ENCODE peak calls at places on chromosomes 16 and 17, in ten cellular contexts. One of them, this sample, is unnamed.

GRCh38 chr16:71474864-71475263 is 12.8 kb upstream of the ZNF23 start:
- DNase-seq in sigmoid colon: no peak
- DNase-seq in WTC11: no peak
- DNase-seq in adrenal gland: no peak
- DNase-seq in HFFc6: peak
- DNase-seq in heart left ventricle: no peak
- DNase-seq in A673: no peak
- DNase-seq in endothelial cell: no peak
- DNase-seq in left ventricle myocardium inferior: no peak
- DNase-seq in thoracic aorta: no peak
- DNase-seq in this sample: no peak

GRCh38 chr16:68790130-68790761 is 53.1 kb upstream of the TANGO6 start:
- DNase-seq in thoracic aorta: no peak
- DNase-seq in adrenal gland: no peak
- DNase-seq in endothelial cell: no peak
- DNase-seq in HFFc6: peak
- DNase-seq in A673: no peak
- DNase-seq in heart left ventricle: no peak
- DNase-seq in sigmoid colon: peak
- DNase-seq in left ventricle myocardium inferior: no peak
- DNase-seq in WTC11: peak
- DNase-seq in this sample: no peak

GRCh38 chr17:34997355-34997862 is 17.1 kb downstream of the LIG3 start:
- DNase-seq in thoracic aorta: no peak
- DNase-seq in left ventricle myocardium inferior: no peak
- DNase-seq in sigmoid colon: peak
- DNase-seq in A673: no peak
- DNase-seq in adrenal gland: peak
- DNase-seq in heart left ventricle: no peak
- DNase-seq in endothelial cell: no peak
- DNase-seq in WTC11: no peak
- DNase-seq in HFFc6: peak
- DNase-seq in this sample: no peak

GRCh38 chr17:39667262-39668140 is 752 bp upstream of the PNMT start:
- DNase-seq in heart left ventricle: peak
- DNase-seq in adrenal gland: no peak
- DNase-seq in sigmoid colon: no peak
- DNase-seq in endothelial cell: no peak
- DNase-seq in HFFc6: no peak
- DNase-seq in thoracic aorta: no peak
- DNase-seq in WTC11: peak
- DNase-seq in left ventricle myocardium inferior: peak
- DNase-seq in A673: no peak
- DNase-seq in this sample: no peak

GRCh38 chr16:16143038-16143763 is 80.1 kb downstream of the ABCC6 start:
- DNase-seq in left ventricle myocardium inferior: no peak
- DNase-seq in sigmoid colon: no peak
- DNase-seq in A673: peak
- DNase-seq in endothelial cell: peak
- DNase-seq in WTC11: peak
- DNase-seq in adrenal gland: no peak
- DNase-seq in thoracic aorta: no peak
- DNase-seq in HFFc6: peak
- DNase-seq in heart left ventricle: no peak
- DNase-seq in this sample: no peak

GRCh38 chr17:69819316-69820087 is 255.5 kb upstream of the KCNJ16 start:
- DNase-seq in A673: no peak
- DNase-seq in HFFc6: peak
- DNase-seq in endothelial cell: no peak
- DNase-seq in left ventricle myocardium inferior: no peak
- DNase-seq in sigmoid colon: no peak
- DNase-seq in heart left ventricle: no peak
- DNase-seq in thoracic aorta: no peak
- DNase-seq in WTC11: no peak
- DNase-seq in adrenal gland: no peak
- DNase-seq in this sample: no peak

GRCh38 chr16:72995151-72995881 is 52.6 kb downstream of the ZFHX3 start:
- DNase-seq in HFFc6: no peak
- DNase-seq in thoracic aorta: no peak
- DNase-seq in A673: peak
- DNase-seq in sigmoid colon: no peak
- DNase-seq in WTC11: peak
- DNase-seq in left ventricle myocardium inferior: no peak
- DNase-seq in adrenal gland: no peak
- DNase-seq in heart left ventricle: no peak
- DNase-seq in endothelial cell: peak
- DNase-seq in this sample: no peak

GRCh38 chr16:75105306-75106061 is 11.1 kb downstream of the LDHD start:
- DNase-seq in thoracic aorta: no peak
- DNase-seq in WTC11: no peak
- DNase-seq in endothelial cell: no peak
- DNase-seq in left ventricle myocardium inferior: peak
- DNase-seq in heart left ventricle: peak
- DNase-seq in HFFc6: no peak
- DNase-seq in sigmoid colon: peak
- DNase-seq in adrenal gland: no peak
- DNase-seq in A673: peak
- DNase-seq in this sample: no peak

GRCh38 chr16:27347930-27348685 is 34.3 kb downstream of the IL4R start:
- DNase-seq in WTC11: no peak
- DNase-seq in sigmoid colon: no peak
- DNase-seq in heart left ventricle: no peak
- DNase-seq in left ventricle myocardium inferior: no peak
- DNase-seq in endothelial cell: no peak
- DNase-seq in HFFc6: no peak
- DNase-seq in thoracic aorta: no peak
- DNase-seq in adrenal gland: no peak
- DNase-seq in A673: no peak
- DNase-seq in this sample: no peak

GRCh38 chr17:82094931-82095776 is 2.9 kb downstream of the FASN start:
- DNase-seq in A673: no peak
- DNase-seq in endothelial cell: no peak
- DNase-seq in thoracic aorta: no peak
- DNase-seq in WTC11: peak
- DNase-seq in heart left ventricle: peak
- DNase-seq in HFFc6: no peak
- DNase-seq in left ventricle myocardium inferior: peak
- DNase-seq in sigmoid colon: no peak
- DNase-seq in adrenal gland: peak
- DNase-seq in this sample: no peak

GRCh38 chr17:77914440-77915254 is 43.9 kb upstream of the TNRC6C start:
- DNase-seq in A673: peak
- DNase-seq in sigmoid colon: peak
- DNase-seq in heart left ventricle: no peak
- DNase-seq in endothelial cell: no peak
- DNase-seq in thoracic aorta: no peak
- DNase-seq in HFFc6: no peak
- DNase-seq in left ventricle myocardium inferior: no peak
- DNase-seq in WTC11: peak
- DNase-seq in adrenal gland: no peak
- DNase-seq in this sample: no peak
- TF ChIP-seq CTCF in A673: peak
- TF ChIP-seq CTCF in sigmoid colon: no peak
- TF ChIP-seq CTCF in heart left ventricle: no peak
- TF ChIP-seq CTCF in endothelial cell: no peak
- TF ChIP-seq CTCF in thoracic aorta: no peak
- TF ChIP-seq CTCF in HFFc6: no peak
- TF ChIP-seq CTCF in left ventricle myocardium inferior: peak
- TF ChIP-seq CTCF in WTC11: no peak
- TF ChIP-seq CTCF in adrenal gland: no peak
- TF ChIP-seq CTCF in this sample: no peak

GRCh38 chr17:37490638-37491614 is 1.2 kb downstream of the DUSP14 start:
- DNase-seq in heart left ventricle: no peak
- DNase-seq in HFFc6: peak
- DNase-seq in A673: peak
- DNase-seq in WTC11: peak
- DNase-seq in sigmoid colon: peak
- DNase-seq in thoracic aorta: no peak
- DNase-seq in endothelial cell: peak
- DNase-seq in adrenal gland: peak
- DNase-seq in left ventricle myocardium inferior: peak
- DNase-seq in this sample: no peak

GRCh38 chr17:37488009-37488604 is 1.6 kb upstream of the DUSP14 start:
- DNase-seq in left ventricle myocardium inferior: no peak
- DNase-seq in endothelial cell: no peak
- DNase-seq in HFFc6: peak
- DNase-seq in adrenal gland: peak
- DNase-seq in thoracic aorta: no peak
- DNase-seq in sigmoid colon: no peak
- DNase-seq in WTC11: no peak
- DNase-seq in A673: peak
- DNase-seq in heart left ventricle: no peak
- DNase-seq in this sample: no peak

GRCh38 chr17:37489197-37490001 is at the start of gene DUSP14:
- DNase-seq in thoracic aorta: no peak
- DNase-seq in sigmoid colon: peak
- DNase-seq in A673: peak
- DNase-seq in heart left ventricle: peak
- DNase-seq in HFFc6: peak
- DNase-seq in endothelial cell: peak
- DNase-seq in WTC11: peak
- DNase-seq in left ventricle myocardium inferior: peak
- DNase-seq in adrenal gland: peak
- DNase-seq in this sample: no peak

GRCh38 chr17:37488607-37489196 is 989 bp upstream of the DUSP14 start:
- DNase-seq in sigmoid colon: peak
- DNase-seq in left ventricle myocardium inferior: peak
- DNase-seq in adrenal gland: peak
- DNase-seq in endothelial cell: peak
- DNase-seq in WTC11: peak
- DNase-seq in heart left ventricle: peak
- DNase-seq in A673: peak
- DNase-seq in HFFc6: peak
- DNase-seq in thoracic aorta: peak
- DNase-seq in this sample: no peak

GRCh38 chr17:37490022-37490587 is 414 bp downstream of the DUSP14 start:
- DNase-seq in A673: peak
- DNase-seq in sigmoid colon: peak
- DNase-seq in HFFc6: peak
- DNase-seq in WTC11: peak
- DNase-seq in heart left ventricle: peak
- DNase-seq in thoracic aorta: no peak
- DNase-seq in endothelial cell: peak
- DNase-seq in adrenal gland: peak
- DNase-seq in left ventricle myocardium inferior: peak
- DNase-seq in this sample: no peak
- TF ChIP-seq CTCF in A673: no peak
- TF ChIP-seq CTCF in sigmoid colon: no peak
- TF ChIP-seq CTCF in HFFc6: peak
- TF ChIP-seq CTCF in WTC11: no peak
- TF ChIP-seq CTCF in heart left ventricle: peak
- TF ChIP-seq CTCF in thoracic aorta: no peak
- TF ChIP-seq CTCF in endothelial cell: peak
- TF ChIP-seq CTCF in adrenal gland: no peak
- TF ChIP-seq CTCF in left ventricle myocardium inferior: peak
- TF ChIP-seq CTCF in this sample: no peak

DNA sequence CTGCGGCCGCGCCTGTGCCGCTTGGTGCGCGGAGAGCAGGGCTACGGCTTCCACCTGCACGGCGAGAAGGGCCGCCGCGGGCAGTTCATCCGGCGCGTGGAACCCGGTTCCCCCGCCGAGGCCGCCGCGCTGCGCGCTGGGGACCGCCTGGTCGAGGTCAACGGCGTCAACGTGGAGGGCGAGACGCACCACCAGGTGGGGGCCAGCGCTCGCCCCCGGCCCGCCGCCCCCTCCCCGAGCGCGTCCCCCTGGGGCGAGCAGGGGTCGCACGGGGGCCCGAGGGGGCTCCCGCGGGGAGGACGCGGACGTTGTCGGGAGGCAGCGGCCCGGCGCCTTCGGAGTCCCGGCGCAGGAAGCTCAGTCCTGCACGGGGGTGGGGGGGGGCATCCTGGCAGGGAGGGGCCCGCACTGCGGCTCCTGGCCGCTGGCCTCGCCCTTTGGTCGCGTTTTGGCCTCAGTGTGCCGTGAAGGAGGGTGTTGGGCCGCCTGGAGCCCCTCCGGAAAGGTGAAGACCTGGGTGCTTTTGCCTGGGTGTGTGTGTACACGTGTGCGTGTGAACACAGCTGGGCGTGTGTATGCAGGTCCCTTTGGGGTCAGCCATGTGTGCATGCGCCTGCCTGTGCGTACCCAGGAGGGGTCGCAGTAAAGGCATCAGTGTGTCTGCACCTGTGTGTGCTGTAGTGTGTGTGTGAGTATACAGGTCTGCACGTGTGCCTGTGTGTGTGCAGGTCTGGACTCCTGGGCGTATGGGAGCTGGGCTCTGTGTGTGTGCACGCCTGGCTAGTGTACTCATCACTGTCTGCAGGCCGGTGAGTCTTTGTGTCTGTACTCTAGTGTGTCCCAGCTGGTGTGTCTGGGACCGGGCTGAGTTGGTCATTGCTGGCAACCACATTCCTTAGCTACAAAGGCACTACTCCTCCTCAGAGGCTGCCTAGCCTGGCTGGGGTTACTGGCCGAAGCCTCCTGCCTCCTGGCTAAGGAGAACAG is 615 bp downstream of the NHERF2 start:
- DNase-seq in heart left ventricle: no peak
- DNase-seq in HFFc6: peak
- DNase-seq in A673: no peak
- DNase-seq in WTC11: no peak
- DNase-seq in thoracic aorta: no peak
- DNase-seq in endothelial cell: no peak
- DNase-seq in adrenal gland: no peak
- DNase-seq in left ventricle myocardium inferior: no peak
- DNase-seq in sigmoid colon: no peak
- DNase-seq in this sample: no peak
- TF ChIP-seq CTCF in heart left ventricle: no peak
- TF ChIP-seq CTCF in HFFc6: no peak
- TF ChIP-seq CTCF in A673: peak
- TF ChIP-seq CTCF in WTC11: no peak
- TF ChIP-seq CTCF in thoracic aorta: no peak
- TF ChIP-seq CTCF in endothelial cell: no peak
- TF ChIP-seq CTCF in adrenal gland: no peak
- TF ChIP-seq CTCF in left ventricle myocardium inferior: no peak
- TF ChIP-seq CTCF in sigmoid colon: no peak
- TF ChIP-seq CTCF in this sample: no peak

DNA sequence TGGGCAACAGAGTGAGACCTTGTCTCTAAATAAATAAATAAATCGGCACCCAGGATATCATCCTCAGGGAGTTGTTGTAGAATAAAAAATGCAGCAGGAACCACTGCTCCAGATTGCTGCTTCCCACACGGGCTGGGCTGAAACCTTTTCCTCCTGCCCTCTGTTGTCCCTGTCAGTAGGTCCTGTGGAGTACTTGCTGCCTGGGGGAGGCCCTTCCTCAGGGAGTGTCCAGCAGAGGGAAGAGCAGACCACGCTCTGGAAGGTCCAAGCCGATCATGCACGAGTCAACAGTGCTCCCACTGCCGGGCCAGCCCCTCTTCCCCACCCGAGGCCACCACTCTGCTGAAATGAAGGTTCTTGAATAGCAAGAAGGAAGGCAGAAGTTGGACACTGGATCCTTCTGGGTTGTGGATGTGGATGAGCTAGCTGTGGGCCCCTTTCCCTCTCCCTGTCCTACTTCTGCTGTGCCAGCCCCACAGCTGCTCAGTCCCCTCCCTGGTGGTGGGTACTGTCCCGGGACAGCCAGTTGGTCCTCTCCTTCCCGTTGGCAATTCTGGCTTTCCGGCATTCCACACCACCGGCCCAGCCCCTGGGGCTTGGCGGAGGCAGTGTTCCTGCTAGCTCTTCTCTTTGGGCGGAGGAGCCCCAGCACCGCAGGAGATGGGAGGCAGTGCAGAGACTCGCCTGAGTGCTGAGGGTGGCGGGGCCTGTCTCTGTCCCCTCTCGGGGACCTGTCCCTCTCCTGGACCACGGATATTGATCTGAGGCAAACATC is 10.8 kb downstream of the CDK5R1 start:
- DNase-seq in adrenal gland: no peak
- DNase-seq in A673: no peak
- DNase-seq in endothelial cell: no peak
- DNase-seq in WTC11: no peak
- DNase-seq in heart left ventricle: no peak
- DNase-seq in HFFc6: peak
- DNase-seq in sigmoid colon: peak
- DNase-seq in left ventricle myocardium inferior: no peak
- DNase-seq in thoracic aorta: no peak
- DNase-seq in this sample: no peak
- TF ChIP-seq CTCF in adrenal gland: no peak
- TF ChIP-seq CTCF in A673: no peak
- TF ChIP-seq CTCF in endothelial cell: no peak
- TF ChIP-seq CTCF in WTC11: no peak
- TF ChIP-seq CTCF in heart left ventricle: no peak
- TF ChIP-seq CTCF in HFFc6: peak
- TF ChIP-seq CTCF in sigmoid colon: no peak
- TF ChIP-seq CTCF in left ventricle myocardium inferior: peak
- TF ChIP-seq CTCF in thoracic aorta: no peak
- TF ChIP-seq CTCF in this sample: no peak

This sample was measured in vagina.